ENCODE peak calls at places on chromosomes 7 and 10, in nine cellular contexts. X, N, A, Q, C, O, L, E and U are unnamed samples. For H3K4me1, the result is how much of the 10 kb centered on the place peaks cover.

GRCh38 chr7:43164757-43165156 is 52.3 kb downstream of the HECW1 start:
- DNase-seq in X (no peak), N (no peak), A (no peak), Q (peak), C (no peak), O (peak), L (peak), E (peak), U (no peak)

GRCh38 chr7:155796381-155797261 is 15.6 kb downstream of the SHH start:
- DNase-seq in X (no peak), N (peak), A (peak), Q (peak), C (peak), O (no peak), L (peak), E (no peak), U (peak)

GRCh38 chr10:58319599-58319998 is 15.2 kb upstream of the UBE2D1 start:
- DNase-seq in X (no peak), N (no peak), A (no peak), Q (peak), C (no peak), O (no peak), L (no peak), E (no peak), U (no peak)

GRCh38 chr7:38681882-38682281 is 50.7 kb upstream of the AMPH start:
- DNase-seq in X (no peak), N (no peak), A (no peak), Q (no peak), C (no peak), O (no peak), L (no peak), E (no peak), U (no peak)

GRCh38 chr10:5812283-5813090 is 747 bp downstream of the GDI2 start:
- DNase-seq in X (no peak), N (peak), A (peak), Q (no peak), C (peak), O (no peak), L (peak), E (peak), U (peak)

GRCh38 chr7:55504093-55504859 is 68.0 kb downstream of the VOPP1 start:
- DNase-seq in X (no peak), N (no peak), A (no peak), Q (peak), C (no peak), O (no peak), L (no peak), E (peak), U (no peak)

GRCh38 chr10:57696641-57697040 is 571.1 kb downstream of the IPMK start:
- DNase-seq in X (no peak), N (no peak), A (no peak), Q (peak), C (no peak), O (no peak), L (peak), E (peak), U (no peak)

GRCh38 chr10:12597800-12598750 is 248.7 kb downstream of the CAMK1D start:
- DNase-seq in X (no peak), N (no peak), A (no peak), Q (no peak), C (no peak), O (no peak), L (no peak), E (no peak), U (no peak)

GRCh38 chr7:151430391-151431205 is 9.3 kb downstream of the CRYGN start:
- DNase-seq in X (no peak), N (no peak), A (no peak), Q (no peak), C (no peak), O (no peak), L (no peak), E (no peak), U (no peak)

GRCh38 chr7:88985309-88985708 is 189.8 kb upstream of the TEX47 start:
- DNase-seq in X (no peak), N (no peak), A (no peak), Q (no peak), C (no peak), O (no peak), L (no peak), E (no peak), U (no peak)

GRCh38 chr10:77392851-77393250 is 244.8 kb downstream of the KCNMA1 start:
- DNase-seq in X (peak), N (peak), A (no peak), Q (peak), C (no peak), O (peak), L (peak), E (peak), U (no peak)

GRCh38 chr10:27108165-27108564 is 7.9 kb upstream of the ANKRD26 start:
- DNase-seq in X (no peak), N (no peak), A (no peak), Q (no peak), C (no peak), O (no peak), L (no peak), E (no peak), U (no peak)

GRCh38 chr7:26307226-26307625 is 15.6 kb downstream of the SNX10 start:
- DNase-seq in X (no peak), N (peak), A (no peak), Q (peak), C (no peak), O (no peak), L (no peak), E (peak), U (no peak)

GRCh38 chr7:112009081-112009480 is 197.1 kb downstream of the DOCK4 start:
- DNase-seq in X (no peak), N (no peak), A (no peak), Q (peak), C (no peak), O (no peak), L (no peak), E (peak), U (no peak)

GRCh38 chr7:1331576-1332467 is 99.2 kb downstream of the UNCX start:
- DNase-seq in X (no peak), N (no peak), A (no peak), Q (no peak), C (no peak), O (no peak), L (no peak), E (no peak), U (no peak)

GRCh38 chr10:49398000-49398861 is 2.3 kb upstream of the DRGX start:
- DNase-seq in X (peak), N (no peak), A (no peak), Q (peak), C (peak), O (no peak), L (peak), E (peak), U (no peak)

GRCh38 chr7:144710791-144711190 is 125.1 kb downstream of the TPK1 start:
- DNase-seq in X (no peak), N (no peak), A (no peak), Q (no peak), C (no peak), O (no peak), L (no peak), E (no peak), U (peak)

GRCh38 chr7:34036972-34037792 is 131.8 kb downstream of the BMPER start:
- DNase-seq in X (no peak), N (no peak), A (no peak), Q (no peak), C (peak), O (no peak), L (no peak), E (no peak), U (no peak)
- H3K4me1 ChIP-seq in X (under half), N (under half), A (under half), Q (under half), C (under half), O (under half), L (half or more), E (under half), U (under half)

DNA sequence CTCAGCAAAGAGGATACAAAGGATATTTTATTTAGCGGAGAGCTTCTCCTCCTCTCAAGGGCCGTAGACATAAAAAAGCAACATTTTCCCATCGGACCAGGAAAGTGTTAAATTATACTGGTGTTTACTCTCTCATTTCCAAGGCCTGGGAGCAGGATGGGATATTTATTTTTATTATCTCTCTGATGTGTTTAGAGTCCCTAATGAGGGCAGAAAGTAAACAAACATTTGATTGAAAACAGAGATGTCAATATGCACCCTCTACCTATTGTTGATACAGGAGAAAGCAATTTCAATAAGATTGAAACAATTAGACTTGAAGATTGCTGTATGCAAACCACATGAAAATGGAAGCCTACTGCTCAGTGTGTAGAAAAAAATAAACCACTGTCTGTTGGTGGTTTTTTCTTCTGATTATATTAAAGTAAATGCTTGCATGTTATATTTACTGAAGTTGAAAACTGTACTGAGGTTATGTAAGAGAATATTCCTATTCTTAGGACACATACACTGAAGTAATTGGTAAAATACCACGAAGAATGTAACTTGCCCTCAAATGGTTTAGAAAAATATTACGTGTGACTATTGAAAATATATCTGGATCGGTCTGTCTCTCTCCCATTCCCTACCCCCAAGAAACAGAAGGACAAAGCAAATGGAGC is 59.3 kb downstream of the ATXN7L1 start:
- DNase-seq in X (no peak), N (no peak), A (no peak), Q (no peak), C (no peak), O (no peak), L (no peak), E (no peak), U (no peak)
- H3K4me3 ChIP-seq in X (no peak), N (no peak), A (no peak), Q (no peak), C (no peak), O (no peak), L (no peak), E (no peak), U (no peak)

DNA sequence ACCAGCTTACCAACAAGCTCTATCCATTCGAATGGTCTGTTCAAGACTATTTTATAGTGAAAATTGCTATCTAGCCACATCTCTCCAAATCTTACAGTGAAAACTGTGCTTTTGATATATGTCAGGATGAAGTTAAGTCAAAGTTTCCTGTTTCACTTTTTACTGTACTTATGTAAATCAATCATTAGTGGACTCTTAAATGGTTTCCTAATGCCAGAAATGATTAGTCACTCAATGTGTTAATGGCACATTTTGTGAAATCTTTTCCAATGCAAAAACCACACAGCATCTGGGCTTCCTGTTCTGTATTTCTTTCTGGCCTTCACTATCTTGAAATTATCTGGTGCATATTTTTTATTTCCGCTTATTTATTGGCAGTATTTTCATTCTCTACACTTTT is 87.3 kb upstream of the STEAP1B start:
- DNase-seq in X (no peak), N (no peak), A (no peak), Q (no peak), C (no peak), O (no peak), L (no peak), E (peak), U (no peak)
- H3K4me1 ChIP-seq in X (under half), N (under half), A (under half), Q (under half), C (under half), O (under half), L (under half), E (under half), U (under half)

GRCh38 chr10:14173391-14173705 is 157.4 kb downstream of the FRMD4A start:
- DNase-seq in X (no peak), N (no peak), A (no peak), Q (no peak), C (no peak), O (no peak), L (no peak), E (peak), U (no peak)
- H3K4me3 ChIP-seq in X (peak), N (no peak), A (peak), Q (peak), C (no peak), O (no peak), L (peak), E (peak), U (peak)

GRCh38 chr10:89644967-89645741 is at the start of gene PANK1:
- DNase-seq in X (peak), N (peak), A (peak), Q (peak), C (peak), O (peak), L (peak), E (peak), U (peak)

GRCh38 chr10:89644691-89644966 is 413 bp downstream of the PANK1 start:
- DNase-seq in X (no peak), N (no peak), A (peak), Q (no peak), C (peak), O (no peak), L (peak), E (no peak), U (no peak)

GRCh38 chr10:89642193-89642592 is 2.8 kb downstream of the PANK1 start:
- DNase-seq in X (no peak), N (no peak), A (no peak), Q (peak), C (no peak), O (no peak), L (no peak), E (no peak), U (no peak)

GRCh38 chr10:89643812-89644690 is 991 bp downstream of the PANK1 start:
- DNase-seq in X (no peak), N (peak), A (peak), Q (peak), C (peak), O (peak), L (peak), E (peak), U (peak)

GRCh38 chr10:89643431-89643811 is 1.6 kb downstream of the PANK1 start:
- DNase-seq in X (no peak), N (no peak), A (no peak), Q (no peak), C (no peak), O (no peak), L (no peak), E (no peak), U (no peak)
- H3K4me1 ChIP-seq in X (under half), N (under half), A (under half), Q (under half), C (under half), O (under half), L (under half), E (under half), U (under half)

GRCh38 chr7:135186261-135186540 is 15.7 kb upstream of the CYREN start:
- DNase-seq in X (no peak), N (no peak), A (no peak), Q (no peak), C (no peak), O (no peak), L (no peak), E (no peak), U (no peak)

GRCh38 chr7:135185471-135186260 is 15.2 kb upstream of the CYREN start:
- DNase-seq in X (no peak), N (no peak), A (no peak), Q (no peak), C (no peak), O (no peak), L (no peak), E (no peak), U (no peak)

GRCh38 chr7:135189221-135189662 is 18.7 kb upstream of the CYREN start:
- DNase-seq in X (no peak), N (no peak), A (no peak), Q (no peak), C (no peak), O (no peak), L (no peak), E (no peak), U (no peak)

GRCh38 chr7:135188298-135188984 is 17.9 kb upstream of the CYREN start:
- DNase-seq in X (no peak), N (no peak), A (no peak), Q (no peak), C (no peak), O (no peak), L (no peak), E (no peak), U (no peak)

GRCh38 chr7:135186841-135187253 is 16.3 kb upstream of the CYREN start:
- DNase-seq in X (no peak), N (no peak), A (no peak), Q (no peak), C (no peak), O (no peak), L (no peak), E (no peak), U (no peak)
- H3K4me3 ChIP-seq in X (no peak), N (no peak), A (no peak), Q (no peak), C (no peak), O (no peak), L (no peak), E (no peak), U (no peak)

DNA sequence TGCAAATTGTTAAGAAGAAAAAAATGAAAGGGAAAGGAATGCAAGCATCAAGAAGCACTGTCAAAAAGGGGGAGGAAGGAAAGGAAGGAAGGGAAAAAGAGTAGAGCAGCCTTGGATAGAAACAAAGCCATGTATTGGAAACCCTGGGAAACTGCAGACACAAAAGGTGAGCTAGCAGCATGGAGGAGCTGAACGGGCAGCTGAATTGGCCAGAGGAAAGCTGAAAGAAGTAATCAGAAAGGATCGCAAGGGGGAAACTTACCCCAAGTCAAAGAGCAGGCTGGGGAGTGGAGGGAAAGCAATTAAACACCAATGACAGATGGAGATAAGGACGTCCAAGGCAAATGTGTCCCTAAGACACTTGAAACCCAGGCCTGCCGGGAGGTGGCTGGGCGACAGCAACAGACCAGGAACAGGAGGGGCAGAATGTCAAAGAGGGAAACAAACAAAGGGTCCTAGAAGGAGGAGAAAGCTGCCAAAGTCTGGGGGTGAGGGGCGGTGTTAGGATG is 93.8 kb upstream of the SVIL start:
- DNase-seq in X (no peak), N (no peak), A (no peak), Q (no peak), C (no peak), O (no peak), L (no peak), E (no peak), U (peak)
- H3K4me1 ChIP-seq in X (under half), N (under half), A (under half), Q (under half), C (under half), O (under half), L (under half), E (under half), U (under half)